ENCODE peak calls at places on chromosome 22, in seven cellular contexts. P, J, S, A, Z, T and Q are unnamed samples.

GRCh38 chr22:31259798-31260473 is 32.4 kb downstream of the PIK3IP1 start:
- DNase-seq in P (no peak), J (no peak), S (no peak), A (no peak), Z (no peak), T (no peak), Q (no peak)

GRCh38 chr22:19814428-19814827 is 40.2 kb downstream of the GNB1L start:
- DNase-seq in P (no peak), J (no peak), S (no peak), A (no peak), Z (no peak), T (no peak), Q (no peak)

GRCh38 chr22:25048659-25049657 is 96.4 kb downstream of the KIAA1671 start:
- DNase-seq in P (peak), J (peak), S (peak), A (peak), Z (peak), T (peak), Q (peak)

GRCh38 chr22:17792289-17792688 is 18.0 kb upstream of the BID start:
- DNase-seq in P (no peak), J (no peak), S (no peak), A (no peak), Z (no peak), T (no peak), Q (no peak)

GRCh38 chr22:48954781-48955311 is 872.8 kb downstream of the BRD1 start:
- DNase-seq in P (no peak), J (no peak), S (no peak), A (no peak), Z (no peak), T (no peak), Q (no peak)

GRCh38 chr22:48758905-48759875 is 1068.5 kb downstream of the BRD1 start:
- DNase-seq in P (no peak), J (no peak), S (no peak), A (no peak), Z (no peak), T (no peak), Q (no peak)

GRCh38 chr22:19761500-19762314 is 1.1 kb downstream of the TBX1 start:
- DNase-seq in P (no peak), J (no peak), S (no peak), A (no peak), Z (no peak), T (no peak), Q (no peak)

GRCh38 chr22:28930357-28931007 is 47.1 kb downstream of the ZNRF3 start:
- DNase-seq in P (no peak), J (peak), S (no peak), A (no peak), Z (no peak), T (no peak), Q (no peak)

GRCh38 chr22:49547751-49548239 is 279.9 kb downstream of the BRD1 start:
- DNase-seq in P (no peak), J (no peak), S (no peak), A (no peak), Z (no peak), T (no peak), Q (no peak)

GRCh38 chr22:27602390-27602789 is 199.2 kb downstream of the MN1 start:
- DNase-seq in P (peak), J (no peak), S (no peak), A (no peak), Z (no peak), T (no peak), Q (no peak)